ENCODE peak calls at places on chromosomes 11 and 22, in seven cellular contexts. N is tibial nerve, Q is K562, O is ovary, E is upper lobe of left lung, G is H1, U is GM12878. A is an unnamed sample.
A peak's percentile ranks its signal among the peaks of the same experiment; 100 is the strongest.

GRCh38 chr11:35005156-35005780 is 88.8 kb downstream of the PDHX start:
- DNase-seq in U (no peak), O (no peak), E (no peak), N (no peak), Q (no peak), G (no peak), A (peak; percentile 45)

GRCh38 chr11:130839950-130840666 is 76.2 kb downstream of the SNX19 start:
- DNase-seq in U (no peak), N (no peak), G (no peak), O (no peak), E (no peak), Q (no peak), A (no peak)

GRCh38 chr11:26572770-26573402 is 823 bp upstream of the MUC15 start:
- DNase-seq in G (no peak), N (no peak), E (peak; percentile 45), U (no peak), Q (no peak), O (no peak), A (no peak)

GRCh38 chr22:46336119-46337078 is 885 bp downstream of the TRMU start:
- DNase-seq in E (no peak), G (no peak), O (no peak), U (no peak), Q (peak; percentile 35), N (no peak), A (peak; percentile 33)

GRCh38 chr22:30955153-30955552 is 13.4 kb downstream of the MORC2 start:
- DNase-seq in U (no peak), O (no peak), N (no peak), E (no peak), G (no peak), Q (no peak), A (no peak)

GRCh38 chr11:119374632-119375394 is 6.7 kb downstream of the USP2 start:
- DNase-seq in Q (peak; percentile 76), N (no peak), G (peak; percentile 43), U (no peak), E (peak; percentile 9), O (no peak), A (no peak)

GRCh38 chr11:128827494-128827893 is 39.6 kb downstream of the KCNJ1 start:
- DNase-seq in O (no peak), E (no peak), N (no peak), G (no peak), Q (no peak), U (no peak), A (no peak)

GRCh38 chr11:114262681-114263509 is 33.3 kb upstream of the NNMT start:
- DNase-seq in G (no peak), Q (peak; percentile 61), E (peak; percentile 56), O (no peak), N (no peak), U (no peak), A (no peak)

GRCh38 chr11:35412285-35412684 is 7.1 kb downstream of the SLC1A2 start:
- DNase-seq in G (no peak), Q (no peak), U (no peak), E (no peak), O (no peak), N (no peak), A (no peak)

GRCh38 chr22:50346415-50346945 is 3.4 kb downstream of the PPP6R2 start:
- DNase-seq in E (no peak), O (no peak), N (no peak), U (no peak), Q (no peak), G (no peak), A (no peak)

GRCh38 chr11:124483422-124483821 is 37.9 kb upstream of the OR8B8 start:
- DNase-seq in G (no peak), E (no peak), U (no peak), N (no peak), Q (no peak), O (no peak), A (no peak)

GRCh38 chr11:106160494-106160893 is 83.0 kb downstream of the AASDHPPT start:
- DNase-seq in O (no peak), G (no peak), N (no peak), Q (no peak), U (no peak), E (no peak), A (no peak)

GRCh38 chr11:12832828-12833227 is 158.6 kb downstream of the TEAD1 start:
- DNase-seq in O (no peak), E (no peak), Q (no peak), G (no peak), U (no peak), N (no peak), A (no peak)

GRCh38 chr11:12137938-12138731 is 27.7 kb downstream of the MICAL2 start:
- DNase-seq in O (no peak), Q (no peak), E (peak; percentile 22), N (no peak), U (no peak), G (no peak), A (peak; percentile 12)

GRCh38 chr11:130480166-130480565 is 31.7 kb downstream of the ADAMTS15 start:
- DNase-seq in G (peak; percentile 24), U (no peak), Q (no peak), N (no peak), E (no peak), O (no peak), A (no peak)

GRCh38 chr11:15493921-15494630 is 379.4 kb downstream of the INSC start:
- DNase-seq in U (no peak), O (no peak), G (no peak), N (no peak), E (no peak), Q (no peak), A (no peak)

GRCh38 chr11:67406969-67407699 is 3.3 kb downstream of the TBC1D10C start:
- DNase-seq in G (no peak), O (no peak), Q (no peak), N (no peak), E (no peak), U (no peak), A (no peak)

GRCh38 chr11:8063319-8063718 is 17.7 kb upstream of the TUB start:
- DNase-seq in N (no peak), Q (no peak), E (no peak), U (no peak), O (peak; percentile 60), G (no peak), A (no peak)

GRCh38 chr11:23233075-23233474 is 372.8 kb upstream of the CCDC179 start:
- DNase-seq in Q (no peak), U (no peak), E (no peak), N (no peak), G (no peak), O (no peak), A (no peak)

GRCh38 chr11:2847511-2847910 is 38.1 kb downstream of the CDKN1C start:
- DNase-seq in G (no peak), N (no peak), Q (no peak), O (no peak), E (no peak), U (no peak), A (no peak)

GRCh38 chr11:10116588-10116987 is 177.4 kb downstream of the SBF2 start:
- DNase-seq in G (no peak), U (no peak), Q (no peak), E (no peak), O (no peak), N (no peak), A (no peak)

DNA sequence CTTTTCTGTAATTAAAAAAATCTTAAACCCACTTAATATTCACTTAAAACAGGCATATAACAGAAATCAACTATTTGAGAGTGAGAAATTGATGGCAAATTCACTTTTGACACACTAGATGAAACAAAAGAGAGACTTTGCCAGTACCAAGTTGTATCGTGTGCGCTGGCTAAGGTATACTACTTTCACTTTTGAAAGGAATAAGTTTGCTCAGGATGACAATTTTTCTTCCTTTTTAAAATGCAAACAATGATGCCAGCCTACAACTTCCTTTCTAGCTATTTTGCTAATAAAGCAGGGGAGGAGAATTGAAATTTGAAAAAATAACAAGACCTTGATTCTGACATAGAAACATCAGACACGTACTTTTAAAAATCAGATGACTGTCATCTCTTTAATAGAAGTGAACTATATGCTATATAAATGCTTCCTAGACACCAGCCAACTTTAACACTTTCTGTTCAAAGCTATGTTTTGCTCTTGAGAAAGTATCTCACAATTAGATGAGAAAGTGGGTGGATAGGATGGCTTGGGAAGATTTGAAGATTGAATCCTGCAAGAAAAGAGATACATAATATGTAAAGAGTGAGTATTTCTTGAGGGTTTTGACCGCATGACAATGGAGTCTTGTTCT is 41.6 kb upstream of the BLID start:
- DNase-seq in E (no peak), G (no peak), N (no peak), O (no peak), Q (no peak), U (no peak), A (no peak)
- TF ChIP-seq EP300 in E (no peak), G (no peak), N (no peak), O (no peak), Q (no peak), U (no peak), A (no peak)

DNA sequence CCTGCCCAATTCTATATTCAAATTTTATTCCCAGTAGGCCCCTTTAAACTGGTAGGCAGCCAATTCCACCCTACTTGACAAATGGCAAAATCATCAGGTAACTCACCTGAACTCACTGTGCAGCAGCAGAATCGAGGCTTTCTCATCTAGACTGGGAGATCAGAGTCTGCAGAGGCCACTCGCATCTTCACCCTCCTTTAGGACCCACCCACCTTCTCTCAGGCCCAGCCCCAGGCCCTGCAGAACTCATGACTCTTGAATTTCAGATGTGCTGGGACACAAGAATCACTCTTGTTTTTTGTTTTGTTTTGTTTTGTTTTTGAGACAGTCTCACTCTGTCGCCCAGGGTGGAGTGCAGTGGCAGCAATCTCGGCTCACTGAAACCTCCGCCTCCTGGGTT is 38.8 kb downstream of the MICAL3 start:
- DNase-seq in E (no peak), O (no peak), N (no peak), U (no peak), G (no peak), Q (no peak), A (no peak)
- H3K36me3 ChIP-seq in E (no peaks in the 10 kb centered on the region), O (no peaks in the 10 kb centered on the region), N (no peaks in the 10 kb centered on the region), U (peaks cover 8% of the 10 kb centered on the region), G (no peaks in the 10 kb centered on the region), Q (no peaks in the 10 kb centered on the region), A (no peaks in the 10 kb centered on the region)

DNA sequence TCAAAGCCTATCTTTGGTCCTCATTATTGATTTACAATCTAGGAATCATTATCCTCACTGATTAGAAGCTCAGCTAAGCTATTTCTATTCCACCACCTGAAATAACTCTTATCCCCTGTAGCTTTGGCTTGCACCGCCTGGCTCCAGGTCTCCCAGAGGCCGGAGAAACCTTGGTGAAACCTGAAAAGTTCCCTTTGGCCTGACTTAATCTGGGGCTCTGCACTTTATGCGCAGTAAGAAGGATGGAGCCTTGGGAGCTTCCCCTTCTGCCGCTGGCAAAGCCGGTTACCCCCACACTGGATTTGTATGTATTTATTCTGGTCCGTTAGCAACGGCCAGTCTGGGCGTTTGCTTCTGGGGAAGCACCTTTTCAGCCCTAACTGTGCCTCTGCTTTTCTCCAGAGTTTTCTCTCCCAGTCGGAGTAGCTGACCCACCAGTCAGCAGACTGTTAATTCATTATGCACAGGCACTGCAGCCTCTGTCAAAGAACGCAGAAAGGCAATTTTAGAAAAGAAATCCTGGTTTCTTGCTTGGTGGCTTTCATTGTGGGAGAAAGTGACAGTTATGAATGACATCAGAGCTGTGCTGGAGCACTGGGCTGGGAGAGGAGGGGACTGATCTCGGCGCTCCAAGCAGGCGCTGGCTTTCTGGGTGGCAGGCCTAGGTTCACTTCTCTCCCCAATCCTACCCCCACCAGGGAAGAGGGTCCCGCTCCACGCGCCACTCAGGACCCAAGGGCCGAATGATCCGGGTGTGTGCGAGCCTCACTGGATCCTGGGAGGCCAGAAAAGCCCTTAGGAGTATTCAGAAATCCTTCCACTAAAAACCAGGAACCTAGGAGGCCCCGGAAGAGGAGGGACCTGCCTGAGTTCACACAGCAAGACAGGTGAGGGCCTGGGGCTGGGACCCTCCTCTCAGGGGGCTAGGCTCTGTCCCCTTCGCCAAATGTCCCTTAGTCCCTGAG is 70.2 kb downstream of the RTL6 start:
- DNase-seq in N (no peak), O (no peak), U (no peak), G (no peak), Q (no peak), E (no peak), A (no peak)
- TF ChIP-seq EP300 in N (no peak), O (no peak), U (no peak), G (no peak), Q (no peak), E (no peak), A (no peak)

GRCh38 chr11:769887-770641 is 7.2 kb downstream of the GATD1 start:
- DNase-seq in U (no peak), E (no peak), O (no peak), N (no peak), Q (no peak), G (no peak), A (no peak)
- H3K36me3 ChIP-seq in U (peaks cover 31% of the 10 kb centered on the region), E (peaks cover 5% of the 10 kb centered on the region), O (no peaks in the 10 kb centered on the region), N (peaks cover 5% of the 10 kb centered on the region), Q (peaks cover 82% of the 10 kb centered on the region), G (peaks cover 8% of the 10 kb centered on the region), A (peaks cover 16% of the 10 kb centered on the region)

A was measured in transverse colon.